ENCODE peak calls at places on chromosomes 7 and 10, in ten cellular contexts. One of them, this sample, is unnamed. For H3K4me1 and H3K9me3, the result is how much of the 10 kb centered on the place peaks cover.

GRCh38 chr7:41568135-41568534 is 134.8 kb downstream of the INHBA start:
- DNase-seq in ovary: no peak
- DNase-seq in sigmoid colon: no peak
- DNase-seq in esophagus squamous epithelium: no peak
- DNase-seq in iPS DF 6.9: no peak
- DNase-seq in endothelial cell of umbilical vein: no peak
- DNase-seq in hepatocyte: no peak
- DNase-seq in H1: no peak
- DNase-seq in heart left ventricle: no peak
- DNase-seq in RWPE2: no peak
- DNase-seq in this sample: no peak

GRCh38 chr10:120505866-120506265 is 48.8 kb downstream of the PLPP4 start:
- DNase-seq in ovary: no peak
- DNase-seq in sigmoid colon: no peak
- DNase-seq in esophagus squamous epithelium: no peak
- DNase-seq in iPS DF 6.9: no peak
- DNase-seq in endothelial cell of umbilical vein: no peak
- DNase-seq in hepatocyte: no peak
- DNase-seq in H1: no peak
- DNase-seq in heart left ventricle: no peak
- DNase-seq in RWPE2: no peak
- DNase-seq in this sample: no peak

GRCh38 chr7:11557627-11558026 is 274.4 kb downstream of the THSD7A start:
- DNase-seq in ovary: no peak
- DNase-seq in sigmoid colon: no peak
- DNase-seq in esophagus squamous epithelium: no peak
- DNase-seq in iPS DF 6.9: peak
- DNase-seq in endothelial cell of umbilical vein: peak
- DNase-seq in hepatocyte: peak
- DNase-seq in H1: no peak
- DNase-seq in heart left ventricle: no peak
- DNase-seq in RWPE2: no peak
- DNase-seq in this sample: no peak

GRCh38 chr7:116315803-116316202 is 105.5 kb downstream of the TES start:
- DNase-seq in ovary: no peak
- DNase-seq in sigmoid colon: no peak
- DNase-seq in esophagus squamous epithelium: no peak
- DNase-seq in iPS DF 6.9: no peak
- DNase-seq in endothelial cell of umbilical vein: no peak
- DNase-seq in hepatocyte: no peak
- DNase-seq in H1: no peak
- DNase-seq in heart left ventricle: no peak
- DNase-seq in RWPE2: no peak
- DNase-seq in this sample: no peak

GRCh38 chr10:21424511-21424910 is 101.0 kb downstream of the SKIDA1 start:
- DNase-seq in ovary: no peak
- DNase-seq in sigmoid colon: no peak
- DNase-seq in esophagus squamous epithelium: no peak
- DNase-seq in iPS DF 6.9: no peak
- DNase-seq in endothelial cell of umbilical vein: no peak
- DNase-seq in hepatocyte: no peak
- DNase-seq in H1: no peak
- DNase-seq in heart left ventricle: no peak
- DNase-seq in RWPE2: no peak
- DNase-seq in this sample: no peak

GRCh38 chr7:149209518-149210269 is 14.3 kb downstream of the ZNF282 start:
- DNase-seq in ovary: no peak
- DNase-seq in sigmoid colon: no peak
- DNase-seq in esophagus squamous epithelium: no peak
- DNase-seq in iPS DF 6.9: peak
- DNase-seq in endothelial cell of umbilical vein: peak
- DNase-seq in hepatocyte: peak
- DNase-seq in H1: peak
- DNase-seq in heart left ventricle: no peak
- DNase-seq in RWPE2: no peak
- DNase-seq in this sample: peak

GRCh38 chr10:4169448-4169847 is 384.4 kb upstream of the KLF6 start:
- DNase-seq in ovary: no peak
- DNase-seq in sigmoid colon: no peak
- DNase-seq in esophagus squamous epithelium: no peak
- DNase-seq in iPS DF 6.9: no peak
- DNase-seq in endothelial cell of umbilical vein: no peak
- DNase-seq in hepatocyte: no peak
- DNase-seq in H1: no peak
- DNase-seq in heart left ventricle: no peak
- DNase-seq in RWPE2: no peak
- DNase-seq in this sample: no peak

GRCh38 chr10:80196270-80196949 is 8.9 kb downstream of the ANXA11 start:
- DNase-seq in ovary: no peak
- DNase-seq in sigmoid colon: no peak
- DNase-seq in esophagus squamous epithelium: no peak
- DNase-seq in iPS DF 6.9: no peak
- DNase-seq in endothelial cell of umbilical vein: peak
- DNase-seq in hepatocyte: peak
- DNase-seq in H1: no peak
- DNase-seq in heart left ventricle: peak
- DNase-seq in RWPE2: no peak
- DNase-seq in this sample: no peak

GRCh38 chr10:119313645-119314044 is 106.3 kb downstream of the GRK5 start:
- DNase-seq in ovary: no peak
- DNase-seq in sigmoid colon: no peak
- DNase-seq in esophagus squamous epithelium: no peak
- DNase-seq in iPS DF 6.9: no peak
- DNase-seq in endothelial cell of umbilical vein: no peak
- DNase-seq in hepatocyte: no peak
- DNase-seq in H1: no peak
- DNase-seq in heart left ventricle: no peak
- DNase-seq in RWPE2: no peak
- DNase-seq in this sample: no peak

GRCh38 chr7:55536619-55537457 is 35.5 kb downstream of the VOPP1 start:
- DNase-seq in ovary: no peak
- DNase-seq in sigmoid colon: no peak
- DNase-seq in esophagus squamous epithelium: no peak
- DNase-seq in iPS DF 6.9: no peak
- DNase-seq in endothelial cell of umbilical vein: no peak
- DNase-seq in hepatocyte: no peak
- DNase-seq in H1: no peak
- DNase-seq in heart left ventricle: no peak
- DNase-seq in RWPE2: no peak
- DNase-seq in this sample: no peak
- H3K4me1 ChIP-seq in ovary: under half
- H3K4me1 ChIP-seq in sigmoid colon: under half
- H3K4me1 ChIP-seq in esophagus squamous epithelium: under half
- H3K4me1 ChIP-seq in iPS DF 6.9: under half
- H3K4me1 ChIP-seq in endothelial cell of umbilical vein: under half
- H3K4me1 ChIP-seq in hepatocyte: under half
- H3K4me1 ChIP-seq in H1: under half
- H3K4me1 ChIP-seq in heart left ventricle: half or more
- H3K4me1 ChIP-seq in RWPE2: under half
- H3K4me1 ChIP-seq in this sample: under half

DNA sequence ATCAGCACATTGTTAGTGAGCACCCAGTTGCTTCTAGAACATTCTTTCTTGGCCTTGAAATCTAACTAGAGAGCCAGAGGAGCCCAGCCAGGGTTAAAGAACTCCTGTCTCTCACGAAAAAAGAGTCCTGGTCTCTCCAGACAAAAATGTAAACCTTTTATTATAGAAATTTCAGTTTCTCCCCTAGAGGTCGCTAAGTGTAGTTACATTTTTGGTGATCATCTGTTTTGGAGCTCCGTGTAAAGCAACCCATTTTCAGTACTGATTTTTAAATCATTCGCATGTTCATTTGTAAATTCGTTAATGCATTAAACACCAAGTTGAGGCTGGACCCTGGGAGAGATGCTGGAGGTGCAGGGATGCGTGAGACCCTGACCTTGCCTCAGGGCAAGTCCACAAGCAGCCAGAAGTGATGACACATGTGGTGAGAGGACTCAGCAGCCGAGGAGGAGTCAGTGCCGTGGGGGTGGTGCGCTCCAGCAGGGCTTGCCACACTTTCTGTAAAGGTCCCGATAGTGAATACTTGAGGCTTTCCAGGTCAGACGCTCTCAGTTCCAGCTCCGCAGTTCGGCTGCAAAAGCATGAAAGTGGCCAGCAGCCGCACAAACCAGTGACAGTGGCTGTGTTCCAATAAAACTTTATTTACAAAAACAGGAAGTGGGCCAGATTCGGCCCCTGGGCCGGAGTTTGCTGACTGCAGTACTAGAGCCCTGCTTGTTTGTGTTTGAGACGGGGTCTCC is 578.6 kb upstream of the FOXK1 start:
- DNase-seq in ovary: no peak
- DNase-seq in sigmoid colon: no peak
- DNase-seq in esophagus squamous epithelium: no peak
- DNase-seq in iPS DF 6.9: no peak
- DNase-seq in endothelial cell of umbilical vein: peak
- DNase-seq in hepatocyte: no peak
- DNase-seq in H1: peak
- DNase-seq in heart left ventricle: no peak
- DNase-seq in RWPE2: no peak
- DNase-seq in this sample: no peak
- H3K4me3 ChIP-seq in ovary: no peak
- H3K4me3 ChIP-seq in sigmoid colon: no peak
- H3K4me3 ChIP-seq in esophagus squamous epithelium: no peak
- H3K4me3 ChIP-seq in iPS DF 6.9: no peak
- H3K4me3 ChIP-seq in endothelial cell of umbilical vein: no peak
- H3K4me3 ChIP-seq in hepatocyte: no peak
- H3K4me3 ChIP-seq in H1: no peak
- H3K4me3 ChIP-seq in heart left ventricle: no peak
- H3K4me3 ChIP-seq in RWPE2: no peak
- H3K4me3 ChIP-seq in this sample: no peak

DNA sequence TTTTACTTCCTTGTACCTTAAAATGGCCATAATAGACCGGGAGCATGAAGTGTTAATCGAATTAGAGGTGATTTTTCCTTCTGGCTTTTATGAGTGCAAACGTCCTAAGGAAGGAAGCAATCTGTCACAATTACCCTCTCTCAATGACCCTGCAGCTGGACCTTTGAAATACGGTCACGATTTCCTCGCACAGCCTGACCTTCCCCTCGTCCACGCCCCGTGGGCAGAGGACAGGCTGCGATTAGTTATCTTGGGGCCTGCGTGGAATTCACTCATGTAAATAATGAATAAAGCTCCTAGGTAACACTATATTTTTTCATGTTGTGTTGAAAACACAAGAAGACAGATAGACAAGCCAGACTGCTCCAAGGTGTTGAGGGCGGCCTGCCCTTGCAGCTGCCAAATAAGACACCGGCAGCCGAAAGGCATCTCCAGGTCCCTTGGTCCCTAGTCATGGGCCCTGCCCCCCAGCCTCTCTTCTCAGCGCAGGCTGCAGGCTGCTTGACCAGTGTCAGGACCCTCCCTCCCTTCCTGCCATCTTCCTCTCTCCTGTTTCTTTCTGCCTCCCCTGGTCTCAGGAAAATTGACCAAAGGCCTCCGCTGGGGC is 199.9 kb downstream of the TCERG1L start:
- DNase-seq in ovary: no peak
- DNase-seq in sigmoid colon: no peak
- DNase-seq in esophagus squamous epithelium: no peak
- DNase-seq in iPS DF 6.9: no peak
- DNase-seq in endothelial cell of umbilical vein: no peak
- DNase-seq in hepatocyte: no peak
- DNase-seq in H1: no peak
- DNase-seq in heart left ventricle: no peak
- DNase-seq in RWPE2: no peak
- DNase-seq in this sample: no peak
- H3K9me3 ChIP-seq in ovary: under half
- H3K9me3 ChIP-seq in sigmoid colon: under half
- H3K9me3 ChIP-seq in esophagus squamous epithelium: under half
- H3K9me3 ChIP-seq in iPS DF 6.9: under half
- H3K9me3 ChIP-seq in endothelial cell of umbilical vein: under half
- H3K9me3 ChIP-seq in hepatocyte: under half
- H3K9me3 ChIP-seq in H1: under half
- H3K9me3 ChIP-seq in heart left ventricle: under half
- H3K9me3 ChIP-seq in RWPE2: under half
- H3K9me3 ChIP-seq in this sample: under half

DNA sequence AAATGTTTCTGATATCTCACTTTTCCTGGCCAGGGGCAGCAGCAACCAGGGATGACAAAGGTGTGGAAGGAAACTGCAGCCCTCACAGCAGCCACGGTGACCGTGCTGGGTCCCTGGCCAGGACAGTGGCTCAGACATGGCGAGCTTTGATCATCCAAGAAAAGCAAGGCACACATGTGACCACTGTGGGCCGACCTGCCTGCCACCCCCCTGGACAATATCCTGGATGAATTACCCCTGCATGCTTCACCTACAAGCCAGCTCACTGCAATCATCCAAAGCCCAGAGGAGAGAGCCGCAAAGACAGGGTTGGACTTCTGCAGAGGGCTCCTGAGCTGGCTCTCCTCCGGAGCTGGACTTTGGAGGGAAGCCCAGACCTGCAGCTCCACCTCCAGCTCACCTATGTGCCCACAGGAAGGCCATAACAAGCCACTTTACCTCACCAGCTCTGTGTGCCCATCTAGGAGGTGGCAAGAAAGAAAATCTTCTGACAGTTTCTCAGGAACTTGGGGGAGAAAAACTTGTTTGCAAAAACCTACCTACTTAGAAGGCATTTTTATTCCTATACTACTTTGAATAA is 2.7 kb downstream of the CHST15 start:
- DNase-seq in ovary: peak
- DNase-seq in sigmoid colon: no peak
- DNase-seq in esophagus squamous epithelium: no peak
- DNase-seq in iPS DF 6.9: no peak
- DNase-seq in endothelial cell of umbilical vein: no peak
- DNase-seq in hepatocyte: no peak
- DNase-seq in H1: no peak
- DNase-seq in heart left ventricle: no peak
- DNase-seq in RWPE2: no peak
- DNase-seq in this sample: no peak
- H3K4me1 ChIP-seq in ovary: under half
- H3K4me1 ChIP-seq in sigmoid colon: half or more
- H3K4me1 ChIP-seq in esophagus squamous epithelium: under half
- H3K4me1 ChIP-seq in iPS DF 6.9: under half
- H3K4me1 ChIP-seq in endothelial cell of umbilical vein: under half
- H3K4me1 ChIP-seq in hepatocyte: under half
- H3K4me1 ChIP-seq in H1: under half
- H3K4me1 ChIP-seq in heart left ventricle: under half
- H3K4me1 ChIP-seq in RWPE2: under half
- H3K4me1 ChIP-seq in this sample: under half